ENCODE peak calls at places on chromosomes 2 and 18, in five cellular contexts. C, Z, H, L and B are unnamed samples.

GRCh38 chr2:163646659-163647058 is 89.1 kb downstream of the FIGN start:
- DNase-seq in C (no peak), Z (no peak), H (peak), L (no peak), B (no peak)

GRCh38 chr2:43676322-43677050 is at the start of gene C1GALT1C1L:
- DNase-seq in C (peak), Z (peak), H (peak), L (peak), B (peak)

GRCh38 chr2:233469261-233470006 is 97.1 kb downstream of the USP40 start:
- DNase-seq in C (no peak), Z (no peak), H (no peak), L (no peak), B (no peak)

GRCh38 chr2:68870215-68870614 is 982 bp downstream of the BMP10 start:
- DNase-seq in C (peak), Z (no peak), H (no peak), L (peak), B (no peak)

GRCh38 chr2:39684495-39684894 is 18.8 kb downstream of the TMEM178A start:
- DNase-seq in C (no peak), Z (no peak), H (no peak), L (no peak), B (no peak)

GRCh38 chr18:21277578-21277977 is 35.5 kb downstream of the GREB1L start:
- DNase-seq in C (no peak), Z (no peak), H (no peak), L (no peak), B (no peak)

GRCh38 chr2:190561091-190561490 is 26.6 kb upstream of the NEMP2 start:
- DNase-seq in C (no peak), Z (no peak), H (no peak), L (no peak), B (no peak)

GRCh38 chr18:47877892-47878291 is 52.6 kb downstream of the SMAD2 start:
- DNase-seq in C (no peak), Z (no peak), H (no peak), L (no peak), B (no peak)

GRCh38 chr2:28164280-28164801 is 228.3 kb upstream of the FOSL2 start:
- DNase-seq in C (peak), Z (no peak), H (peak), L (no peak), B (peak)

GRCh38 chr2:184597571-184597980 is 753 bp upstream of the ZNF804A start:
- DNase-seq in C (peak), Z (peak), H (no peak), L (peak), B (peak)

GRCh38 chr2:168210216-168210897 is 37.0 kb downstream of the STK39 start:
- DNase-seq in C (no peak), Z (no peak), H (no peak), L (no peak), B (no peak)

GRCh38 chr2:231170058-231170457 is 28.4 kb upstream of the ARMC9 start:
- DNase-seq in C (no peak), Z (no peak), H (no peak), L (no peak), B (no peak)

GRCh38 chr2:479505-480161 is 191.7 kb upstream of the ALKAL2 start:
- DNase-seq in C (no peak), Z (no peak), H (no peak), L (no peak), B (no peak)

GRCh38 chr2:60608679-60609078 is 55.2 kb upstream of the BCL11A start:
- DNase-seq in C (no peak), Z (no peak), H (no peak), L (no peak), B (no peak)

GRCh38 chr18:1659190-1659589 is 754.5 kb downstream of the ADCYAP1 start:
- DNase-seq in C (no peak), Z (no peak), H (no peak), L (no peak), B (no peak)

GRCh38 chr18:69885841-69886531 is 61.7 kb downstream of the CD226 start:
- DNase-seq in C (no peak), Z (no peak), H (no peak), L (no peak), B (no peak)

GRCh38 chr2:229489016-229489415 is 217.9 kb upstream of the PID1 start:
- DNase-seq in C (peak), Z (no peak), H (no peak), L (peak), B (peak)

GRCh38 chr2:60710707-60711106 is 45.4 kb upstream of the PAPOLG start:
- DNase-seq in C (peak), Z (no peak), H (no peak), L (peak), B (peak)

GRCh38 chr2:60992985-60993392 is 24.5 kb upstream of the PEX13 start:
- DNase-seq in C (no peak), Z (peak), H (no peak), L (no peak), B (no peak)

GRCh38 chr2:119697290-119698013 is 18.5 kb downstream of the TMEM177 start:
- DNase-seq in C (no peak), Z (no peak), H (no peak), L (no peak), B (no peak)